ENCODE peak calls at places on chromosomes 11 and 22, in six cellular contexts. C, I, R, J, Y and V are unnamed samples.
A peak's percentile ranks its signal among the peaks of the same experiment; 100 is the strongest.

GRCh38 chr11:120134106-120134930 is 3.6 kb downstream of the TRIM29 start:
- DNase-seq in Y (no peak), I (peak; percentile 20), R (no peak), J (peak; percentile 5), C (no peak), V (peak; percentile 2)

GRCh38 chr22:26174280-26174679 is 5.0 kb downstream of the SEZ6L start:
- DNase-seq in C (no peak), Y (no peak), R (no peak), J (peak; percentile 42), I (no peak), V (peak; percentile 23)

GRCh38 chr11:27328602-27329001 is 34.4 kb downstream of the CCDC34 start:
- DNase-seq in Y (no peak), C (no peak), J (no peak), I (no peak), R (no peak), V (peak; percentile 18)

GRCh38 chr11:117187799-117188481 is 9.4 kb downstream of the SIDT2 start:
- DNase-seq in J (peak; percentile 23), C (no peak), R (no peak), I (peak; percentile 45), Y (peak; percentile 68), V (no peak)

GRCh38 chr22:31247726-31248125 is 35.6 kb downstream of the LIMK2 start:
- DNase-seq in J (peak; percentile 75), I (no peak), Y (no peak), R (no peak), C (no peak), V (no peak)

GRCh38 chr22:36733271-36733670 is 29.7 kb upstream of the CACNG2 start:
- DNase-seq in R (no peak), Y (no peak), C (no peak), I (no peak), J (no peak), V (no peak)

GRCh38 chr11:33829430-33830141 is 55.3 kb upstream of the FBXO3 start:
- DNase-seq in R (peak; percentile 18), I (no peak), C (peak; percentile 39), J (peak; percentile 78), Y (no peak), V (peak; percentile 74)

GRCh38 chr11:111851067-111851466 is 20.3 kb downstream of the ALG9 start:
- DNase-seq in R (no peak), J (no peak), Y (no peak), I (no peak), C (no peak), V (no peak)

GRCh38 chr22:36911887-36912661 is 1.4 kb upstream of the CSF2RB start:
- DNase-seq in I (no peak), R (no peak), C (no peak), J (no peak), Y (no peak), V (peak; percentile 13)

GRCh38 chr11:47797633-47798032 is 30.5 kb upstream of the FNBP4 start:
- DNase-seq in Y (no peak), R (no peak), I (no peak), C (no peak), J (no peak), V (no peak)

GRCh38 chr11:76670475-76671235 is at the start of gene LRRC32:
- DNase-seq in J (peak; percentile 87), Y (peak; percentile 93), R (no peak), C (no peak), I (peak; percentile 72), V (peak; percentile 69)

GRCh38 chr22:20998411-20999336 is 3.2 kb downstream of the THAP7 start:
- DNase-seq in R (no peak), C (no peak), J (no peak), Y (peak; percentile 61), I (no peak), V (no peak)

GRCh38 chr22:35231585-35232084 is 25.7 kb upstream of the HMGXB4 start:
- DNase-seq in I (peak; percentile 79), R (peak; percentile 31), C (peak; percentile 84), J (peak; percentile 60), Y (peak; percentile 78), V (peak; percentile 75)

GRCh38 chr11:62880231-62880802 is 379 bp upstream of the SLC3A2 start:
- DNase-seq in J (no peak), I (peak; percentile 71), Y (no peak), R (no peak), C (no peak), V (peak; percentile 61)

GRCh38 chr22:19880786-19881569 is 26.3 kb upstream of the GNB1L start:
- DNase-seq in R (no peak), I (peak; percentile 72), J (peak; percentile 51), Y (peak; percentile 84), C (peak; percentile 94), V (peak; percentile 97)

GRCh38 chr11:118176400-118177134 is at the start of gene SCN2B:
- DNase-seq in J (peak; percentile 78), I (no peak), Y (no peak), R (no peak), C (no peak), V (no peak)

GRCh38 chr11:91664521-91664920 is 560.1 kb upstream of the FAT3 start:
- DNase-seq in C (no peak), Y (no peak), R (no peak), I (no peak), J (no peak), V (peak; percentile 95)

GRCh38 chr11:121473064-121473777 is 20.5 kb upstream of the SORL1-AS1 start:
- DNase-seq in Y (no peak), R (no peak), C (no peak), J (no peak), I (no peak), V (no peak)

GRCh38 chr11:116166788-116167465 is 605.9 kb downstream of the BUD13 start:
- DNase-seq in R (no peak), I (no peak), C (no peak), J (no peak), Y (no peak), V (no peak)

GRCh38 chr11:10701982-10702381 is 8.4 kb upstream of the IRAG1 start:
- DNase-seq in I (no peak), Y (no peak), R (no peak), C (no peak), J (no peak), V (no peak)

GRCh38 chr11:77332259-77332658 is 30.8 kb upstream of the GDPD4 start:
- DNase-seq in C (no peak), R (no peak), J (no peak), Y (no peak), I (no peak), V (no peak)

GRCh38 chr11:101474666-101475065 is 109.1 kb downstream of the TRPC6 start:
- DNase-seq in J (no peak), C (no peak), Y (no peak), R (no peak), I (no peak), V (no peak)

GRCh38 chr11:17164361-17165246 is 43.2 kb downstream of the PIK3C2A start:
- DNase-seq in Y (no peak), C (no peak), I (no peak), R (no peak), J (no peak), V (no peak)
- H3K4me1 ChIP-seq in Y (peaks cover 24% of the 10 kb centered on the region), C (no peaks in the 10 kb centered on the region), I (peaks cover 75% of the 10 kb centered on the region), R (peaks cover 26% of the 10 kb centered on the region), J (no peaks in the 10 kb centered on the region), V (no peaks in the 10 kb centered on the region)

DNA sequence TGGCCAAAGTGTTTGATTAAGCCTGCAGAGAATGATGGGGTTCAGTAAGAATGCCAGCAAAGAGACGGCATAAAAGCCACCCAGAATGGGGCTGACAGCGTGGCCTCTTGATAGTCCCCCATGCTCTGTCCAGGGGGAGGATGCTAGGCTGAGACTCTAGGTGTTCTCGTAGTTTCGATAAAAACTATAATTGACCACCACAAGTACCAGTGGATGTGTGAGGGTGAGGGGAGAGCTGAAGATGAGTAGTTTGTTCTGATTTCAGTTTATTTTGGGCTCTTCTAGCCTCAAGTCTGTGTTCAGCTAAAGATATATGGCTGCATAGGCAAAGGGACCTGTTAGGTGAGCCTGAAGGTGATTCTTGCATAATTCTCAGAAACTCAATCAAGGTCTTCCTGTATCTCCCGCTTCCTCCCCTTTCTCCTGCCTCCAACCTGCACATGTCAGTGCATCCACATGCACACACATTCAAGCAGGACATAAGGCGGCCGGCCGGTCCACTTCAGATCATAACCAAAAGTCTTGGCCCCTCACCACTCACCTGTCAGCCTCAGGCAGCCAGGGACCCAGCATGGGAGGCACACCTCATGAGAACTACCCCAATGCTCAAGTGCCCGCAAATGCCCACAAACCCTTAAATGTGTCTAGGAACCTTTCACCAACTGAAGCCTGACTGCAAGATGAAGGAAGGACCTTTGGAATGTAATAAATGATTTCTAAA is 31.2 kb downstream of the FLI1 start:
- DNase-seq in J (no peak), R (no peak), I (no peak), Y (no peak), C (no peak), V (no peak)
- H3K4me3 ChIP-seq in J (no peak overlapping the region), R (peak overlapping the region; percentile 11), I (no peak overlapping the region), Y (no peak overlapping the region), C (no peak overlapping the region), V (no peak overlapping the region)

GRCh38 chr11:65400295-65401072 is 14.0 kb downstream of the FRMD8 start:
- DNase-seq in R (no peak), C (no peak), I (no peak), J (no peak), Y (no peak), V (no peak)
- H3K36me3 ChIP-seq in R (peaks cover 27% of the 10 kb centered on the region), C (peaks cover 15% of the 10 kb centered on the region), I (peaks cover 88% of the 10 kb centered on the region), J (peaks cover 13% of the 10 kb centered on the region), Y (peaks cover 19% of the 10 kb centered on the region), V (peaks cover 18% of the 10 kb centered on the region)

GRCh38 chr11:35045219-35045819 is 93.7 kb upstream of the CD44 start:
- DNase-seq in C (no peak), J (no peak), Y (no peak), R (peak; percentile 60), I (no peak), V (no peak)
- H3K4me1 ChIP-seq in C (no peaks in the 10 kb centered on the region), J (peaks cover 19% of the 10 kb centered on the region), Y (no peaks in the 10 kb centered on the region), R (peaks cover 60% of the 10 kb centered on the region), I (peaks cover 59% of the 10 kb centered on the region), V (no peaks in the 10 kb centered on the region)

GRCh38 chr11:313787-314547 is at the start of gene IFITM1:
- DNase-seq in J (no peak), C (no peak), Y (peak; percentile 72), I (peak; percentile 51), R (no peak), V (peak; percentile 43)
- H3K4me3 ChIP-seq in J (no peak within 1 kb of the TSS), C (peak within 1 kb of the TSS; percentile 73), Y (peak within 1 kb of the TSS; percentile 73), I (peak within 1 kb of the TSS; percentile 61), R (peak within 1 kb of the TSS; percentile 97), V (peak within 1 kb of the TSS; percentile 24)

GRCh38 chr11:65446446-65447277 is 24.1 kb downstream of the NEAT1 start:
- DNase-seq in Y (peak; percentile 80), J (no peak), C (no peak), I (no peak), R (no peak), V (no peak)
- H3K36me3 ChIP-seq in Y (peaks cover 35% of the 10 kb centered on the region), J (peaks cover 33% of the 10 kb centered on the region), C (no peaks in the 10 kb centered on the region), I (peaks cover 34% of the 10 kb centered on the region), R (peaks cover 16% of the 10 kb centered on the region), V (peaks cover 12% of the 10 kb centered on the region)